ENCODE peak calls at places on chromosomes 4 and X, in eight cellular contexts. E, T, U, S, X, A, H and M are unnamed samples. For H3K4me1, the result is how much of the 10 kb centered on the place peaks cover.

GRCh38 chrX:44953734-44954502 is 80.9 kb downstream of the KDM6A start:
- DNase-seq in E (no peak), T (peak), U (no peak), S (no peak), X (no peak), A (no peak), H (no peak), M (no peak)

GRCh38 chrX:68842781-68843581 is 14.2 kb downstream of the EFNB1 start:
- DNase-seq in E (no peak), T (no peak), U (no peak), S (no peak), X (no peak), A (no peak), H (no peak), M (no peak)

GRCh38 chr4:3293410-3294391 is 880 bp downstream of the RGS12 start:
- DNase-seq in E (peak), T (no peak), U (no peak), S (no peak), X (no peak), A (no peak), H (no peak), M (peak)

GRCh38 chr4:122783301-122784215 is 43.1 kb upstream of the FGF2 start:
- DNase-seq in E (no peak), T (peak), U (peak), S (peak), X (peak), A (no peak), H (peak), M (peak)

GRCh38 chr4:6088950-6089349 is 70.7 kb upstream of the C4orf50 start:
- DNase-seq in E (no peak), T (no peak), U (no peak), S (no peak), X (no peak), A (no peak), H (no peak), M (no peak)

GRCh38 chrX:67544871-67545771 is 1.3 kb downstream of the AR start:
- DNase-seq in E (no peak), T (no peak), U (no peak), S (peak), X (peak), A (peak), H (peak), M (peak)

GRCh38 chr4:183987987-183988392 is 82.9 kb downstream of the STOX2 start:
- DNase-seq in E (no peak), T (peak), U (peak), S (peak), X (peak), A (peak), H (peak), M (peak)

GRCh38 chrX:118346258-118347094 is 570 bp downstream of the WDR44 start:
- DNase-seq in E (peak), T (peak), U (no peak), S (peak), X (peak), A (peak), H (peak), M (peak)

GRCh38 chrX:5998901-5999300 is 229.8 kb downstream of the NLGN4X start:
- DNase-seq in E (no peak), T (no peak), U (no peak), S (no peak), X (no peak), A (no peak), H (peak), M (no peak)

GRCh38 chr4:80387390-80388283 is 52.1 kb downstream of the CFAP299 start:
- DNase-seq in E (no peak), T (no peak), U (no peak), S (no peak), X (no peak), A (no peak), H (no peak), M (no peak)

GRCh38 chrX:73447311-73447794 is 500 bp downstream of the CDX4 start:
- DNase-seq in E (no peak), T (no peak), U (no peak), S (peak), X (no peak), A (no peak), H (peak), M (no peak)

GRCh38 chrX:136586386-136586785 is 54.4 kb downstream of the VGLL1 start:
- DNase-seq in E (no peak), T (peak), U (no peak), S (no peak), X (no peak), A (no peak), H (no peak), M (peak)

GRCh38 chr4:17316566-17316965 is 195.3 kb downstream of the QDPR start:
- DNase-seq in E (no peak), T (no peak), U (no peak), S (no peak), X (no peak), A (no peak), H (no peak), M (no peak)

GRCh38 chr4:3160325-3160915 is 85.9 kb downstream of the HTT start:
- DNase-seq in E (no peak), T (no peak), U (no peak), S (no peak), X (no peak), A (no peak), H (no peak), M (no peak)

GRCh38 chrX:150348365-150348764 is 14.8 kb upstream of the MAMLD1 start:
- DNase-seq in E (no peak), T (peak), U (no peak), S (peak), X (peak), A (no peak), H (peak), M (peak)

GRCh38 chr4:92387459-92388069 is 83.8 kb downstream of the GRID2 start:
- DNase-seq in E (peak), T (peak), U (peak), S (peak), X (peak), A (peak), H (peak), M (peak)

GRCh38 chr4:1783970-1784369 is 9.1 kb upstream of the FGFR3 start:
- DNase-seq in E (no peak), T (no peak), U (no peak), S (no peak), X (no peak), A (no peak), H (no peak), M (no peak)

DNA sequence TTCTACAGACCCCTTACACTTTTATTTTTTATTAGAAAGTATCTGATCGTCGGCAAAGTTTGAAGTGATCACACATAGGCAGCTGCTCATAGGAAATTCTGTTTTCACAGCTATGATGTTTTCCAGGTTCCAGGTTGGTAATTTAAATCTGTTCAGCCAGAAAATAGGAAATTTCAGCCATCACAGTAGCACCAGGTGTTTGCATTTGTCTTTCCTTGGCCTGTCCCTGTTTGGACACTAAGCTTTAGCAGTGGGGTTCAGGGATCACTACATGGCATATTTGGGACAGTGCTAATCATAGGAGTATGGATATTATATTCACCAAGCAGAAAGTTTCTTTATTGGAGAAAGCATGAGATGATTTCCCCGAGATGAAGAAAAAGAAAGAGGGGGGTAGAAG is 92.9 kb downstream of the ANK2 start:
- DNase-seq in E (no peak), T (no peak), U (no peak), S (no peak), X (no peak), A (no peak), H (no peak), M (no peak)
- H3K4me1 ChIP-seq in E (under half), T (under half), U (under half), S (half or more), X (under half), A (under half), H (under half), M (under half)

GRCh38 chrX:115559672-115560071 is 1.3 kb upstream of the PLS3 start:
- DNase-seq in E (no peak), T (no peak), U (no peak), S (no peak), X (peak), A (no peak), H (no peak), M (no peak)

GRCh38 chrX:115560978-115561604 is at the start of gene PLS3:
- DNase-seq in E (no peak), T (peak), U (peak), S (peak), X (peak), A (peak), H (peak), M (peak)

GRCh38 chrX:115562492-115562872 is 1.5 kb downstream of the PLS3 start:
- DNase-seq in E (no peak), T (peak), U (no peak), S (peak), X (peak), A (no peak), H (no peak), M (peak)

GRCh38 chrX:115561605-115562491 is 874 bp downstream of the PLS3 start:
- DNase-seq in E (no peak), T (peak), U (no peak), S (peak), X (peak), A (peak), H (peak), M (peak)

DNA sequence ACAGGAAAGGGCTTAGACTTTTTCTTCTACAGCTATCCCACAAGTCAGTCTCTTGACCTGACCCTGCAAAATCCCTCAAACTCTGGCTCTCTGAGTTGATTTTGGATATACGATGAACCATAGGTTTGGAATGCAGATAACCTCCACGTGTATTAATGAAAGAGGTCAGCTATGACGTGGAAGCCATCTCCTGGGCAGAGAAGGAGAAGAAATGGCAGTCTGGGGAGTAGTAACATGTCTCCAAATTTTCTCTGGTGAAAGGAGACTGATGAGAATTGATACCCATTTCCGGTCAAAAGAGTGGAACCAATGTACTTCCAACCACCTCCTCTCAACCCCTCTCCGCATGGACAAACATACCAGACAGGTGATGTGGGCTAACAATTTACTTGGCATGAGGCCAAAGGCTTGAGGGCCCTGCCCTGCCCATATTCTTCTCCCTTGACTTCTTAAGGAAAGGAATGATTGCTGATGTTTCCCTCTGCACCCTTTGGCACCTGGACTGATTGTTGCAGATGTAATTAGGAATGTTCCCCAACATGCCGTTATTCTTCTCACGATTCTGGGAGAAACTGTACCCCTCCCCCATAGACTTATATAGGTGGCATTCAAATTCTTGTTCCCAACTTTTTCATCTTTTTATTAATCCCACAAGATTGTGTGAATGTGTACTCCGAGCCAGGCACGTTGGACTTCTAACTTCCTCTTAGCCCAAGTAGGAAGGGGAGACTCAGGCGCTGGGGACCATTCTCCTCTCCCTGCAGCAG is 580 bp upstream of the PLS3 start:
- DNase-seq in E (no peak), T (peak), U (peak), S (no peak), X (peak), A (no peak), H (no peak), M (no peak)
- TF ChIP-seq EZH2phosphoT487 in E (no peak), T (no peak), U (no peak), S (no peak), X (no peak), A (no peak), H (no peak), M (no peak)

GRCh38 chr4:141713185-141713584 is 76.8 kb downstream of the IL15 start:
- DNase-seq in E (no peak), T (no peak), U (no peak), S (no peak), X (no peak), A (no peak), H (no peak), M (peak)
- H3K4me1 ChIP-seq in E (under half), T (under half), U (under half), S (under half), X (under half), A (under half), H (under half), M (under half)

GRCh38 chrX:13131511-13132137 is 87.2 kb upstream of the FAM9C start:
- DNase-seq in E (no peak), T (no peak), U (no peak), S (peak), X (no peak), A (no peak), H (no peak), M (no peak)
- TF ChIP-seq EZH2phosphoT487 in E (no peak), T (no peak), U (no peak), S (no peak), X (no peak), A (no peak), H (no peak), M (no peak)

DNA sequence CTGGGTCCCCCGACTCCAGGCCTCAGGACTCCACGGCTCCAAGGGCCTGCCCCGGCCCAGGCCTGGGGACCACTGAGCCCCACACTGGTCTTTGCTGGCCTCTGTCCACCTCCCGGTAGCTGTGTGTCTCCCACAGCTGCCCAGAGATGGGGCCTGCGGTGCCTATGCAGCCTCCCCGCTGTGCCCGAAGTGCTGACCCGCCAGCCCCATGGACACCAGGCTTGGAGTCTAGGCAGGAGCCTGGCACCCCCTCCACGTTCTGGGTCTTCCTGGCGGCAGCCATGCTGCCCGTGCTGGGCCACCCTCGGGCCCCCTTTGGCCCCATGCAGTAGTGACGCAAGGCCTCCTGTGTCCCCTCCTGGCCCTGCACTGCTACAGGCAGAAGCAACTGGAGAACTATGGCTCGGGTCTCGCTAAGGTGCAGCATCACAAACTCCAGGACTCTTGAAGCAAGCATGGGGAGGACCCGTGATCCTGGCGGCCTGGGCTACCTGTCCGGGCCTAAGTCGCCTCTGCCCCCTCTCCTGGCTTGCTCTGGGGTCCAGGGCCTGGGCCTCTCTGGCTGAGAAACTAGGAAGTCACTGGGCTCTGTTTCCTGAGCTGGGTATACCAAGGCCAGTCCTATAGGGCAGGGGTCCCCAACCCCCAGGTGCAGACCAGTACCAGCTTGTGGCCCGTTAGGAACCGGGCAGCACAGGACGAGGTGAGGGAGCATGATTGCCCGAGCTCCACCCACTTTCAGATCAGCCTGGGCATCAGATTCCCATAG is 878 bp downstream of the MYL5 start:
- DNase-seq in E (peak), T (no peak), U (no peak), S (no peak), X (no peak), A (peak), H (no peak), M (peak)
- H3K4me1 ChIP-seq in E (under half), T (under half), U (under half), S (under half), X (under half), A (under half), H (under half), M (under half)

GRCh38 chr4:96036781-96037180 is 196.9 kb downstream of the PDHA2 start:
- DNase-seq in E (no peak), T (no peak), U (no peak), S (no peak), X (no peak), A (no peak), H (no peak), M (no peak)
- TF ChIP-seq EZH2phosphoT487 in E (no peak), T (no peak), U (no peak), S (no peak), X (no peak), A (no peak), H (no peak), M (no peak)